ENCODE peak calls at places on chromosome X, in eight cellular contexts. E, K, I, M, F, A, P and X are unnamed samples.
A peak's percentile ranks its signal among the peaks of the same experiment; 100 is the strongest.

GRCh38 chrX:42951747-42952146 is 173.8 kb upstream of the PPP1R2C start:
- DNase-seq in A (no peak), K (no peak), I (no peak), F (no peak), M (no peak), P (no peak), E (no peak), X (no peak)

GRCh38 chrX:74232859-74233258 is 71.1 kb upstream of the ZCCHC13 start:
- DNase-seq in P (no peak), E (no peak), M (no peak), K (peak; percentile 2), I (no peak), F (no peak), A (no peak), X (no peak)

GRCh38 chrX:129791961-129792570 is 12.3 kb downstream of the SASH3 start:
- DNase-seq in F (no peak), A (no peak), M (no peak), K (no peak), P (no peak), E (no peak), I (no peak), X (no peak)

GRCh38 chrX:72305286-72306084 is at the start of gene CITED1:
- DNase-seq in A (peak; percentile 69), E (no peak), M (no peak), I (no peak), P (no peak), F (peak; percentile 24), K (peak; percentile 12), X (no peak)

GRCh38 chrX:25873196-25873595 is 264.9 kb upstream of the MAGEB18 start:
- DNase-seq in I (no peak), P (no peak), F (no peak), A (no peak), E (no peak), K (no peak), M (no peak), X (no peak)

GRCh38 chrX:826448-826847 is 195.9 kb downstream of the SHOX start:
- DNase-seq in P (peak; percentile 14), F (no peak), A (no peak), M (no peak), E (peak; percentile 32), K (no peak), I (no peak), X (no peak)

GRCh38 chrX:13990126-13990525 is 39.6 kb downstream of the GEMIN8 start:
- DNase-seq in M (no peak), K (no peak), A (peak; percentile 13), I (peak; percentile 0), F (no peak), P (no peak), E (no peak), X (no peak)

GRCh38 chrX:13994104-13994503 is 35.6 kb downstream of the GEMIN8 start:
- DNase-seq in A (no peak), I (peak; percentile 41), F (no peak), K (no peak), M (no peak), E (no peak), P (no peak), X (no peak)

GRCh38 chrX:136146614-136147319 is 566 bp upstream of the FHL1 start:
- DNase-seq in I (no peak), E (no peak), K (peak; percentile 38), M (peak; percentile 41), F (peak; percentile 50), A (no peak), P (no peak), X (no peak)

GRCh38 chrX:47273011-47273730 is 40.4 kb downstream of the USP11 start:
- DNase-seq in A (no peak), I (no peak), F (no peak), P (no peak), M (no peak), E (no peak), K (no peak), X (no peak)